ENCODE peak calls at places on chromosomes 5 and 9, in six cellular contexts. One of them, this sample, is unnamed.

GRCh38 chr9:88578486-88579362 is 43.7 kb downstream of the NXNL2 start:
- DNase-seq in lower leg skin: peak; percentile 54
- DNase-seq in stomach: peak; percentile 89
- DNase-seq in bronchial epithelial cell: peak; percentile 46
- DNase-seq in upper lobe of left lung: peak; percentile 91
- DNase-seq in left ventricle myocardium inferior: peak; percentile 75
- DNase-seq in this sample: no peak

GRCh38 chr5:36688722-36689121 is 82.3 kb downstream of the SLC1A3 start:
- DNase-seq in lower leg skin: no peak
- DNase-seq in stomach: no peak
- DNase-seq in bronchial epithelial cell: peak; percentile 25
- DNase-seq in upper lobe of left lung: no peak
- DNase-seq in left ventricle myocardium inferior: no peak
- DNase-seq in this sample: peak; percentile 22

GRCh38 chr9:109843651-109844050 is 63.7 kb downstream of the PALM2AKAP2 start:
- DNase-seq in lower leg skin: peak; percentile 24
- DNase-seq in stomach: no peak
- DNase-seq in bronchial epithelial cell: no peak
- DNase-seq in upper lobe of left lung: no peak
- DNase-seq in left ventricle myocardium inferior: peak; percentile 89
- DNase-seq in this sample: no peak

GRCh38 chr9:134284273-134284672 is 42.0 kb upstream of the RXRA start:
- DNase-seq in lower leg skin: no peak
- DNase-seq in stomach: peak; percentile 70
- DNase-seq in bronchial epithelial cell: no peak
- DNase-seq in upper lobe of left lung: no peak
- DNase-seq in left ventricle myocardium inferior: peak; percentile 72
- DNase-seq in this sample: no peak

GRCh38 chr5:92678576-92679105 is 902.4 kb downstream of the NR2F1-AS1 start:
- DNase-seq in lower leg skin: no peak
- DNase-seq in stomach: no peak
- DNase-seq in bronchial epithelial cell: peak; percentile 5
- DNase-seq in upper lobe of left lung: no peak
- DNase-seq in left ventricle myocardium inferior: no peak
- DNase-seq in this sample: no peak

GRCh38 chr5:14928661-14929060 is 57.1 kb upstream of the ANKH start:
- DNase-seq in lower leg skin: no peak
- DNase-seq in stomach: no peak
- DNase-seq in bronchial epithelial cell: peak; percentile 57
- DNase-seq in upper lobe of left lung: no peak
- DNase-seq in left ventricle myocardium inferior: no peak
- DNase-seq in this sample: no peak

GRCh38 chr5:125499969-125500368 is 753.5 kb upstream of the ZNF608 start:
- DNase-seq in lower leg skin: no peak
- DNase-seq in stomach: no peak
- DNase-seq in bronchial epithelial cell: no peak
- DNase-seq in upper lobe of left lung: no peak
- DNase-seq in left ventricle myocardium inferior: no peak
- DNase-seq in this sample: no peak

GRCh38 chr5:58116346-58116745 is 343.5 kb downstream of the PLK2 start:
- DNase-seq in lower leg skin: no peak
- DNase-seq in stomach: no peak
- DNase-seq in bronchial epithelial cell: no peak
- DNase-seq in upper lobe of left lung: no peak
- DNase-seq in left ventricle myocardium inferior: no peak
- DNase-seq in this sample: no peak

GRCh38 chr5:37938086-37938852 is 98.4 kb upstream of the GDNF start:
- DNase-seq in lower leg skin: no peak
- DNase-seq in stomach: no peak
- DNase-seq in bronchial epithelial cell: peak; percentile 9
- DNase-seq in upper lobe of left lung: no peak
- DNase-seq in left ventricle myocardium inferior: no peak
- DNase-seq in this sample: no peak

GRCh38 chr9:137604345-137605145 is 941 bp upstream of the ARRDC1 start:
- DNase-seq in lower leg skin: no peak
- DNase-seq in stomach: no peak
- DNase-seq in bronchial epithelial cell: no peak
- DNase-seq in upper lobe of left lung: no peak
- DNase-seq in left ventricle myocardium inferior: no peak
- DNase-seq in this sample: no peak

GRCh38 chr9:13033959-13034695 is 245.4 kb downstream of the MPDZ start:
- DNase-seq in lower leg skin: peak; percentile 64
- DNase-seq in stomach: peak; percentile 62
- DNase-seq in bronchial epithelial cell: peak; percentile 50
- DNase-seq in upper lobe of left lung: no peak
- DNase-seq in left ventricle myocardium inferior: peak; percentile 45
- DNase-seq in this sample: peak; percentile 23

GRCh38 chr9:37565661-37566618 is 10.2 kb downstream of the FBXO10 start:
- DNase-seq in lower leg skin: no peak
- DNase-seq in stomach: no peak
- DNase-seq in bronchial epithelial cell: no peak
- DNase-seq in upper lobe of left lung: no peak
- DNase-seq in left ventricle myocardium inferior: no peak
- DNase-seq in this sample: no peak

GRCh38 chr9:78325343-78325742 is 28.4 kb downstream of the PSAT1 start:
- DNase-seq in lower leg skin: no peak
- DNase-seq in stomach: no peak
- DNase-seq in bronchial epithelial cell: no peak
- DNase-seq in upper lobe of left lung: no peak
- DNase-seq in left ventricle myocardium inferior: no peak
- DNase-seq in this sample: no peak
- H3K4me3 ChIP-seq in lower leg skin: no peak overlapping the region
- H3K4me3 ChIP-seq in stomach: no peak overlapping the region
- H3K4me3 ChIP-seq in bronchial epithelial cell: no peak overlapping the region
- H3K4me3 ChIP-seq in upper lobe of left lung: no peak overlapping the region
- H3K4me3 ChIP-seq in left ventricle myocardium inferior: no peak overlapping the region
- H3K4me3 ChIP-seq in this sample: no peak overlapping the region

DNA sequence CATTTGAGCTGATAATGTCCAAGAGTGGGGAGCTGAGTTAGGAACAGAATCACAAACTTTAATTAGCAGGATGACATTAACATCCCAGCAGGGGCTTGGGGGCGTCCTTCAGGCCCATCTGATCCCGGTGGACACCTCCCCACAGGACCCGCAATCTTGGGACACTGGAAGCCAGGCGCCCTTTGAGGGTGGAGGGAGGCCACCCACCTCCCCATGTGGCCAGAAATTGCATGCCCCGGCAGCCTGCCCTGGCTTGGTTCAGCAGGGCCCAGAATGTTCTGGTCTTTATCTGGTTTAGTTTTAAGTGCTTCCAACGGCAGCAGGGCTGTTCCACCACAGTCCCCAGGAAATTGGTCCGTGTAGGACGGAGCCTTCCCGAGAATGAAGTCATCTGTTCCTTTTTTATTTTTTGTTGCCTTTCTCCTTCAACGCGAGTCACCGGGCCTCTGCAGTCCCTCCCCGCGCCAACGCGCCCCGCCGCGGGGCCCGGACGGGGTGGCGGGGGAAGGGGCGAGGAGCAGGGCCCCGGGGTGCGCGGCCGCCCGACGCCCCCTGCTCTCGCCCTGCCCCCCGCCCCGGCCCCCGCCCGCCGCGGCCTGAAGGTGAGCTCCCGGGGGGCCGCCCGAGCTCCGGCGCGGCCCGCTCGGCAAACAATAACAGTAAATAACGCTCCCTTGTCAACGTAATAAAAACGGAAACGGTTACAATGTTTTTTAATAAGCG is 207.9 kb downstream of the C9orf50 start:
- DNase-seq in lower leg skin: peak; percentile 43
- DNase-seq in stomach: peak; percentile 67
- DNase-seq in bronchial epithelial cell: peak; percentile 63
- DNase-seq in upper lobe of left lung: peak; percentile 92
- DNase-seq in left ventricle myocardium inferior: peak; percentile 83
- DNase-seq in this sample: peak; percentile 26
- H3K4me3 ChIP-seq in lower leg skin: peak overlapping the region; percentile 35
- H3K4me3 ChIP-seq in stomach: peak overlapping the region; percentile 49
- H3K4me3 ChIP-seq in bronchial epithelial cell: peak overlapping the region; percentile 53
- H3K4me3 ChIP-seq in upper lobe of left lung: peak overlapping the region; percentile 57
- H3K4me3 ChIP-seq in left ventricle myocardium inferior: peak overlapping the region; percentile 74
- H3K4me3 ChIP-seq in this sample: peak overlapping the region; percentile 45

DNA sequence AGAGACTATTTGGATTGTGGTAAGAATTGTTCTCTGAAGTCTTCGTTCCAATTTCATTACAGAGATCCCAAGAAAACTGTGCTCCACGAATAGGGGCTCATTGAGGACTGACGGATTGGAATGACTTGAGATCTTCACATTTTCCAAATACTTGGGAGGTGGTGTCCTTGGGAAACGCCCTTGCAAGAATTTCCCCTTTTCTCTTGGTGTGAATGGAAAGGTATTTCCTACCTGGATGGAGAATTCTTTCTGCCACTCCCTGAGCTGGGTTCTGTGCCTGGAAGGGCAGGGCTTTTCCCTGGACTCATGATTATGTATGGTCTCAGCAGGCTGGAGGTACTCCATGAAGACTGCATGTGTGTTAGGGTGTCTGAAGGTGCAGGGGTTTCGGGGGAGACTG is 53.9 kb downstream of the SNX18 start:
- DNase-seq in lower leg skin: no peak
- DNase-seq in stomach: no peak
- DNase-seq in bronchial epithelial cell: no peak
- DNase-seq in upper lobe of left lung: no peak
- DNase-seq in left ventricle myocardium inferior: no peak
- DNase-seq in this sample: no peak
- H3K4me3 ChIP-seq in lower leg skin: no peak overlapping the region
- H3K4me3 ChIP-seq in stomach: no peak overlapping the region
- H3K4me3 ChIP-seq in bronchial epithelial cell: no peak overlapping the region
- H3K4me3 ChIP-seq in upper lobe of left lung: no peak overlapping the region
- H3K4me3 ChIP-seq in left ventricle myocardium inferior: no peak overlapping the region
- H3K4me3 ChIP-seq in this sample: no peak overlapping the region

GRCh38 chr5:72957337-72957736 is 1.5 kb downstream of the FCHO2 start:
- DNase-seq in lower leg skin: no peak
- DNase-seq in stomach: no peak
- DNase-seq in bronchial epithelial cell: no peak
- DNase-seq in upper lobe of left lung: no peak
- DNase-seq in left ventricle myocardium inferior: no peak
- DNase-seq in this sample: no peak
- H3K4me3 ChIP-seq in lower leg skin: no peak overlapping the region
- H3K4me3 ChIP-seq in stomach: peak overlapping the region; percentile 90
- H3K4me3 ChIP-seq in bronchial epithelial cell: peak overlapping the region; percentile 67
- H3K4me3 ChIP-seq in upper lobe of left lung: peak overlapping the region; percentile 60
- H3K4me3 ChIP-seq in left ventricle myocardium inferior: peak overlapping the region; percentile 87
- H3K4me3 ChIP-seq in this sample: no peak overlapping the region

GRCh38 chr9:34522091-34522887 is 501 bp downstream of the ENHO start:
- DNase-seq in lower leg skin: no peak
- DNase-seq in stomach: no peak
- DNase-seq in bronchial epithelial cell: no peak
- DNase-seq in upper lobe of left lung: no peak
- DNase-seq in left ventricle myocardium inferior: peak; percentile 27
- DNase-seq in this sample: no peak

GRCh38 chr9:34524349-34524748 is 1.6 kb upstream of the ENHO start:
- DNase-seq in lower leg skin: no peak
- DNase-seq in stomach: no peak
- DNase-seq in bronchial epithelial cell: no peak
- DNase-seq in upper lobe of left lung: no peak
- DNase-seq in left ventricle myocardium inferior: no peak
- DNase-seq in this sample: no peak

GRCh38 chr9:34521406-34522045 is 1.3 kb downstream of the ENHO start:
- DNase-seq in lower leg skin: no peak
- DNase-seq in stomach: no peak
- DNase-seq in bronchial epithelial cell: no peak
- DNase-seq in upper lobe of left lung: no peak
- DNase-seq in left ventricle myocardium inferior: no peak
- DNase-seq in this sample: no peak

GRCh38 chr9:34520505-34521385 is 2.0 kb downstream of the ENHO start:
- DNase-seq in lower leg skin: no peak
- DNase-seq in stomach: no peak
- DNase-seq in bronchial epithelial cell: no peak
- DNase-seq in upper lobe of left lung: no peak
- DNase-seq in left ventricle myocardium inferior: no peak
- DNase-seq in this sample: no peak

DNA sequence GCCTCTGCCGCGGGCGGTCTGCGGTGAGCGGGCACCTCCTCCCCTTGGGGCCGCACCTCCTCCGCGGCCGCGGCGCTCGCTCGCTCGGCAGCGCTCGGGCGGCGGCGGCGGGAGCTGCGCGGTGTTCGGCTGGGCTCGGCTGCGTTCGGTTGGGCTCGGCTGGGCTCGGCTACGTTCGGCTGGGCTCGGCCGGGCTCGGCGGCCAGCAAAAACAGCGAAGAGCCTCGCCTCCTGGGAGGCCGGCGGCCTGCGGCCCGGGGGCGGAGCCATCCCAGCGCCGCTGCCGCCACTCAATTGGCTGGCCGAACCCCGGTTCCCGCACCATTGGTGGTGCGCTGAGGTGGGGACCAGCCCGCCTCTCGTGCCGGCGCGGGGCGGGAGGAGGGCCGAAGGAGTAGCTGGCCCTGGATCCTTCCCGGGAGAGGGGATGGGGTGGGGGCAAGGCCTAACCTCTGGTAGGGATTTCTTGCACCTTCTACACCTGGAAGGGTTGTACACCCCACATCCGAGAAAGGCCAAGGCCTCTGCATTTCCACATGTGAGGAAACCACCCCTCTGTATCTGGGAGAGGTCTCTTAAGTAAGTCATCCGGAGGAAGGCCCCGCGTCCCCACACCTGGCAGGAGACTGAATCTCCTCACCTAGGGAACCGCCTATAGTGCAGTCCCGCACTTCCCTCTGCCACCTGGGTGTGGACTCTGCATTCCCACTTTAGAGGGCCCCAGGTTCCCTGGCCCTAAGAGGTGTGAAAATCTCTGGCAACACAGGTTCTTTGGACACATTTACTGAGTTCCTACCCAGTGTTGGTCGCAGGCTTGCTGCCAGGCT is at the start of gene ENHO:
- DNase-seq in lower leg skin: peak; percentile 80
- DNase-seq in stomach: peak; percentile 90
- DNase-seq in bronchial epithelial cell: peak; percentile 66
- DNase-seq in upper lobe of left lung: peak; percentile 99
- DNase-seq in left ventricle myocardium inferior: peak; percentile 85
- DNase-seq in this sample: peak; percentile 76
- H3K4me3 ChIP-seq in lower leg skin: peak within 1 kb of the TSS; percentile 30
- H3K4me3 ChIP-seq in stomach: peak within 1 kb of the TSS; percentile 58
- H3K4me3 ChIP-seq in bronchial epithelial cell: peak within 1 kb of the TSS; percentile 23
- H3K4me3 ChIP-seq in upper lobe of left lung: peak within 1 kb of the TSS; percentile 59
- H3K4me3 ChIP-seq in left ventricle myocardium inferior: peak within 1 kb of the TSS; percentile 69
- H3K4me3 ChIP-seq in this sample: peak within 1 kb of the TSS; percentile 50

DNA sequence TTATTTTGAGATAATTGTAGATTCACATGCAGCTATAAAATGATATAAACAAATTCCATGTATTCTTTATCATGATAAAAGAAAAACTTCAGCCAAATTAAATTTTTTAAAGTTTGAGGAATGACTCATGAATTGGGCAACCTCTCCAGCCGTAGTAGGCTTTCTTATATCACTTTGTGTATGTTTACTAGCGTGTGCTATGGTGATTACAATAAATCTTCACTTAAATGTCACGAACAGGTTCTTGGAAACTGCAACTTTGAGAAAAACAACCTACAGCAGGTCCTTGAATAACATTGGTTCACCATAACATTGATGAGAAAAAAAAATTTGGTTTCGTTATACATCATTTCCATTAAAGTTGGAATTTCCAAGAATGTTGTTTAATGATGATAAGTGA is 730.9 kb upstream of the TYRP1 start:
- DNase-seq in lower leg skin: no peak
- DNase-seq in stomach: no peak
- DNase-seq in bronchial epithelial cell: no peak
- DNase-seq in upper lobe of left lung: no peak
- DNase-seq in left ventricle myocardium inferior: no peak
- DNase-seq in this sample: no peak
- H3K4me3 ChIP-seq in lower leg skin: no peak overlapping the region
- H3K4me3 ChIP-seq in stomach: no peak overlapping the region
- H3K4me3 ChIP-seq in bronchial epithelial cell: no peak overlapping the region
- H3K4me3 ChIP-seq in upper lobe of left lung: no peak overlapping the region
- H3K4me3 ChIP-seq in left ventricle myocardium inferior: no peak overlapping the region
- H3K4me3 ChIP-seq in this sample: no peak overlapping the region

GRCh38 chr5:90898330-90899013 is 339.9 kb downstream of the ADGRV1 start:
- DNase-seq in lower leg skin: no peak
- DNase-seq in stomach: no peak
- DNase-seq in bronchial epithelial cell: peak; percentile 95
- DNase-seq in upper lobe of left lung: no peak
- DNase-seq in left ventricle myocardium inferior: no peak
- DNase-seq in this sample: no peak
- H3K4me3 ChIP-seq in lower leg skin: no peak overlapping the region
- H3K4me3 ChIP-seq in stomach: no peak overlapping the region
- H3K4me3 ChIP-seq in bronchial epithelial cell: no peak overlapping the region
- H3K4me3 ChIP-seq in upper lobe of left lung: no peak overlapping the region
- H3K4me3 ChIP-seq in left ventricle myocardium inferior: no peak overlapping the region
- H3K4me3 ChIP-seq in this sample: no peak overlapping the region

GRCh38 chr5:172768098-172768572 is 2.9 kb downstream of the DUSP1 start:
- DNase-seq in lower leg skin: no peak
- DNase-seq in stomach: no peak
- DNase-seq in bronchial epithelial cell: no peak
- DNase-seq in upper lobe of left lung: no peak
- DNase-seq in left ventricle myocardium inferior: no peak
- DNase-seq in this sample: no peak
- H3K4me3 ChIP-seq in lower leg skin: peak overlapping the region; percentile 75
- H3K4me3 ChIP-seq in stomach: peak overlapping the region; percentile 75
- H3K4me3 ChIP-seq in bronchial epithelial cell: peak overlapping the region; percentile 86
- H3K4me3 ChIP-seq in upper lobe of left lung: peak overlapping the region; percentile 76
- H3K4me3 ChIP-seq in left ventricle myocardium inferior: peak overlapping the region; percentile 84
- H3K4me3 ChIP-seq in this sample: no peak overlapping the region